ENCODE peak calls at places on chromosomes 12 and 14, in five cellular contexts. J, B, Q, S and I are unnamed samples.

GRCh38 chr12:117832459-117833457 is 136.0 kb downstream of the KSR2 start:
- DNase-seq in S (no peak), Q (no peak), J (no peak), B (no peak), I (peak; percentile 64)

GRCh38 chr12:102879144-102879763 is 37.8 kb downstream of the PAH start:
- DNase-seq in Q (peak; percentile 81), B (peak; percentile 69), S (peak; percentile 39), J (no peak), I (peak; percentile 78)

GRCh38 chr12:66065623-66066022 is 64.9 kb downstream of the LLPH start:
- DNase-seq in Q (no peak), J (no peak), S (no peak), B (no peak), I (no peak)

GRCh38 chr12:124480469-124481256 is 86.7 kb downstream of the NCOR2 start:
- DNase-seq in S (peak; percentile 55), Q (peak; percentile 94), B (no peak), J (no peak), I (peak; percentile 91)

GRCh38 chr12:79886917-79887519 is 47.9 kb downstream of the PPP1R12A start:
- DNase-seq in S (peak; percentile 75), J (no peak), Q (no peak), B (no peak), I (peak; percentile 49)

GRCh38 chr14:77485901-77486678 is 12.5 kb downstream of the ISM2 start:
- DNase-seq in S (peak; percentile 88), B (no peak), Q (no peak), J (no peak), I (peak; percentile 70)

GRCh38 chr14:54782803-54783659 is 119.6 kb downstream of the GCH1 start:
- DNase-seq in B (no peak), S (no peak), J (no peak), Q (no peak), I (no peak)

GRCh38 chr12:54824402-54824801 is 29.9 kb upstream of the MUCL1 start:
- DNase-seq in S (no peak), J (no peak), B (no peak), Q (no peak), I (no peak)

GRCh38 chr14:37610945-37611523 is 15.6 kb downstream of the TTC6 start:
- DNase-seq in B (no peak), J (no peak), S (no peak), Q (no peak), I (no peak)

GRCh38 chr14:52080817-52081755 is 12.2 kb upstream of the NID2 start:
- DNase-seq in S (peak; percentile 96), J (no peak), B (no peak), Q (peak; percentile 74), I (peak; percentile 68)

GRCh38 chr12:43337571-43338497 is 214.2 kb downstream of the ADAMTS20 start:
- DNase-seq in B (no peak), J (no peak), S (peak; percentile 32), Q (no peak), I (no peak)

GRCh38 chr14:100965296-100965695 is 61.8 kb upstream of the RTL1 start:
- DNase-seq in B (no peak), S (no peak), J (no peak), Q (no peak), I (no peak)

GRCh38 chr12:121701667-121702277 is 10.8 kb upstream of the TMEM120B start:
- DNase-seq in J (no peak), Q (peak; percentile 41), S (no peak), B (no peak), I (no peak)

GRCh38 chr14:89041245-89041585 is 216.8 kb downstream of the TTC8 start:
- DNase-seq in B (no peak), S (no peak), J (no peak), Q (peak; percentile 26), I (peak; percentile 6)

GRCh38 chr14:29390046-29390841 is 537.4 kb downstream of the PRKD1 start:
- DNase-seq in Q (no peak), S (no peak), J (no peak), B (no peak), I (no peak)

GRCh38 chr14:68401855-68402254 is 391.0 kb downstream of the ZFP36L1 start:
- DNase-seq in J (no peak), B (no peak), Q (no peak), S (peak; percentile 33), I (no peak)

GRCh38 chr14:76773188-76773885 is 12.1 kb downstream of the VASH1 start:
- DNase-seq in B (peak; percentile 58), J (no peak), S (peak; percentile 80), Q (peak; percentile 15), I (peak; percentile 83)

GRCh38 chr14:87030182-87030581 is 962.8 kb downstream of the GALC start:
- DNase-seq in B (no peak), S (no peak), Q (no peak), J (no peak), I (no peak)

GRCh38 chr12:116736962-116737773 is 701 bp downstream of the SPRING1 start:
- DNase-seq in B (no peak), S (no peak), J (peak; percentile 5), Q (peak; percentile 46), I (no peak)

GRCh38 chr12:7935773-7936581 is at the start of gene SLC2A3:
- DNase-seq in J (peak; percentile 86), Q (no peak), S (peak; percentile 94), B (peak; percentile 90), I (peak; percentile 79)

GRCh38 chr14:69553221-69553620 is 21.4 kb downstream of the CCDC177 start:
- DNase-seq in S (peak; percentile 80), B (no peak), J (no peak), Q (no peak), I (peak; percentile 10)